ENCODE peak calls at places on chromosomes 6 and 20, in eight cellular contexts. One of them, this sample, is unnamed.

GRCh38 chr6:35359744-35360348 is 17.5 kb downstream of the PPARD start:
- DNase-seq in uterus: no peak
- DNase-seq in fibroblast of mammary gland: peak
- DNase-seq in GM12865: no peak
- DNase-seq in WTC11: no peak
- DNase-seq in AG04450: no peak
- DNase-seq in foreskin fibroblast: peak
- DNase-seq in upper lobe of left lung: no peak
- DNase-seq in this sample: no peak

GRCh38 chr20:38973546-38974120 is 11.5 kb downstream of the DHX35 start:
- DNase-seq in fibroblast of mammary gland: peak
- DNase-seq in foreskin fibroblast: peak
- DNase-seq in upper lobe of left lung: no peak
- DNase-seq in GM12865: no peak
- DNase-seq in AG04450: no peak
- DNase-seq in uterus: no peak
- DNase-seq in WTC11: no peak
- DNase-seq in this sample: no peak

GRCh38 chr6:72363844-72364740 is 257.8 kb upstream of the KCNQ5 start:
- DNase-seq in fibroblast of mammary gland: peak
- DNase-seq in upper lobe of left lung: no peak
- DNase-seq in AG04450: peak
- DNase-seq in GM12865: no peak
- DNase-seq in uterus: peak
- DNase-seq in foreskin fibroblast: peak
- DNase-seq in WTC11: no peak
- DNase-seq in this sample: no peak

GRCh38 chr20:2756056-2756611 is 44.3 kb downstream of the CPXM1 start:
- DNase-seq in foreskin fibroblast: peak
- DNase-seq in AG04450: peak
- DNase-seq in upper lobe of left lung: no peak
- DNase-seq in fibroblast of mammary gland: peak
- DNase-seq in WTC11: peak
- DNase-seq in GM12865: peak
- DNase-seq in uterus: no peak
- DNase-seq in this sample: peak

GRCh38 chr20:53818457-53819177 is 225.0 kb upstream of the ZNF217 start:
- DNase-seq in foreskin fibroblast: no peak
- DNase-seq in AG04450: no peak
- DNase-seq in upper lobe of left lung: no peak
- DNase-seq in fibroblast of mammary gland: no peak
- DNase-seq in uterus: no peak
- DNase-seq in GM12865: no peak
- DNase-seq in WTC11: no peak
- DNase-seq in this sample: no peak

GRCh38 chr6:133435065-133435728 is 194.0 kb downstream of the EYA4 start:
- DNase-seq in upper lobe of left lung: no peak
- DNase-seq in AG04450: no peak
- DNase-seq in uterus: no peak
- DNase-seq in foreskin fibroblast: no peak
- DNase-seq in fibroblast of mammary gland: no peak
- DNase-seq in GM12865: no peak
- DNase-seq in WTC11: no peak
- DNase-seq in this sample: no peak

GRCh38 chr20:38805958-38806854 is 709 bp downstream of the PPP1R16B start:
- DNase-seq in fibroblast of mammary gland: no peak
- DNase-seq in GM12865: peak
- DNase-seq in uterus: no peak
- DNase-seq in WTC11: peak
- DNase-seq in foreskin fibroblast: no peak
- DNase-seq in AG04450: no peak
- DNase-seq in upper lobe of left lung: peak
- DNase-seq in this sample: peak

GRCh38 chr6:25832307-25832662 is 433 bp upstream of the SLC17A1 start:
- DNase-seq in WTC11: no peak
- DNase-seq in foreskin fibroblast: no peak
- DNase-seq in AG04450: no peak
- DNase-seq in upper lobe of left lung: no peak
- DNase-seq in GM12865: no peak
- DNase-seq in fibroblast of mammary gland: no peak
- DNase-seq in uterus: no peak
- DNase-seq in this sample: no peak

GRCh38 chr6:42032366-42032765 is 18.0 kb upstream of the TAF8 start:
- DNase-seq in WTC11: no peak
- DNase-seq in uterus: no peak
- DNase-seq in foreskin fibroblast: no peak
- DNase-seq in GM12865: no peak
- DNase-seq in fibroblast of mammary gland: no peak
- DNase-seq in AG04450: no peak
- DNase-seq in upper lobe of left lung: peak
- DNase-seq in this sample: no peak

GRCh38 chr6:79463721-79464120 is 73.5 kb downstream of the LCA5 start:
- DNase-seq in upper lobe of left lung: no peak
- DNase-seq in foreskin fibroblast: no peak
- DNase-seq in uterus: no peak
- DNase-seq in fibroblast of mammary gland: no peak
- DNase-seq in WTC11: no peak
- DNase-seq in GM12865: no peak
- DNase-seq in AG04450: no peak
- DNase-seq in this sample: no peak

GRCh38 chr6:10556496-10557391 is 35.6 kb downstream of the GCNT2 start:
- DNase-seq in foreskin fibroblast: no peak
- DNase-seq in GM12865: no peak
- DNase-seq in WTC11: no peak
- DNase-seq in upper lobe of left lung: no peak
- DNase-seq in fibroblast of mammary gland: no peak
- DNase-seq in AG04450: no peak
- DNase-seq in uterus: no peak
- DNase-seq in this sample: no peak

GRCh38 chr6:129112591-129112990 is 229.7 kb downstream of the LAMA2 start:
- DNase-seq in uterus: no peak
- DNase-seq in GM12865: no peak
- DNase-seq in AG04450: no peak
- DNase-seq in WTC11: no peak
- DNase-seq in foreskin fibroblast: no peak
- DNase-seq in upper lobe of left lung: no peak
- DNase-seq in fibroblast of mammary gland: no peak
- DNase-seq in this sample: no peak

GRCh38 chr20:35871311-35871771 is 83.0 kb downstream of the SCAND1 start:
- DNase-seq in fibroblast of mammary gland: peak
- DNase-seq in WTC11: no peak
- DNase-seq in GM12865: no peak
- DNase-seq in upper lobe of left lung: no peak
- DNase-seq in uterus: peak
- DNase-seq in foreskin fibroblast: no peak
- DNase-seq in AG04450: no peak
- DNase-seq in this sample: no peak

GRCh38 chr20:35467339-35468224 is 12.2 kb downstream of the CEP250 start:
- DNase-seq in WTC11: no peak
- DNase-seq in fibroblast of mammary gland: peak
- DNase-seq in AG04450: no peak
- DNase-seq in foreskin fibroblast: peak
- DNase-seq in upper lobe of left lung: no peak
- DNase-seq in uterus: peak
- DNase-seq in GM12865: no peak
- DNase-seq in this sample: no peak

GRCh38 chr6:157551041-157551832 is 170.2 kb downstream of the ZDHHC14 start:
- DNase-seq in foreskin fibroblast: no peak
- DNase-seq in upper lobe of left lung: no peak
- DNase-seq in AG04450: no peak
- DNase-seq in fibroblast of mammary gland: no peak
- DNase-seq in WTC11: no peak
- DNase-seq in uterus: no peak
- DNase-seq in GM12865: no peak
- DNase-seq in this sample: no peak

GRCh38 chr6:22642254-22642653 is 72.9 kb downstream of the HDGFL1 start:
- DNase-seq in WTC11: no peak
- DNase-seq in uterus: no peak
- DNase-seq in foreskin fibroblast: peak
- DNase-seq in upper lobe of left lung: no peak
- DNase-seq in fibroblast of mammary gland: no peak
- DNase-seq in AG04450: no peak
- DNase-seq in GM12865: no peak
- DNase-seq in this sample: no peak

GRCh38 chr6:14026831-14027539 is 90.6 kb upstream of the CD83 start:
- DNase-seq in uterus: no peak
- DNase-seq in WTC11: no peak
- DNase-seq in foreskin fibroblast: no peak
- DNase-seq in GM12865: no peak
- DNase-seq in upper lobe of left lung: no peak
- DNase-seq in fibroblast of mammary gland: peak
- DNase-seq in AG04450: no peak
- DNase-seq in this sample: no peak

GRCh38 chr6:95866732-95867131 is 149.0 kb upstream of the FUT9 start:
- DNase-seq in GM12865: peak
- DNase-seq in foreskin fibroblast: no peak
- DNase-seq in AG04450: no peak
- DNase-seq in WTC11: peak
- DNase-seq in upper lobe of left lung: no peak
- DNase-seq in fibroblast of mammary gland: peak
- DNase-seq in uterus: no peak
- DNase-seq in this sample: peak

GRCh38 chr6:29976588-29977424 is 34.5 kb downstream of the HLA-A start:
- DNase-seq in uterus: peak
- DNase-seq in foreskin fibroblast: peak
- DNase-seq in AG04450: no peak
- DNase-seq in fibroblast of mammary gland: peak
- DNase-seq in WTC11: peak
- DNase-seq in GM12865: peak
- DNase-seq in upper lobe of left lung: peak
- DNase-seq in this sample: peak

GRCh38 chr20:15162061-15162740 is 824.8 kb upstream of the FLRT3 start:
- DNase-seq in fibroblast of mammary gland: no peak
- DNase-seq in foreskin fibroblast: no peak
- DNase-seq in GM12865: peak
- DNase-seq in WTC11: no peak
- DNase-seq in upper lobe of left lung: no peak
- DNase-seq in uterus: no peak
- DNase-seq in AG04450: no peak
- DNase-seq in this sample: peak

GRCh38 chr6:31689249-31690110 is 8.6 kb upstream of the LY6G5C start:
- DNase-seq in GM12865: no peak
- DNase-seq in foreskin fibroblast: no peak
- DNase-seq in fibroblast of mammary gland: no peak
- DNase-seq in uterus: no peak
- DNase-seq in WTC11: peak
- DNase-seq in AG04450: no peak
- DNase-seq in upper lobe of left lung: no peak
- DNase-seq in this sample: no peak
- TF ChIP-seq CTCF in GM12865: peak
- TF ChIP-seq CTCF in foreskin fibroblast: peak
- TF ChIP-seq CTCF in fibroblast of mammary gland: peak
- TF ChIP-seq CTCF in uterus: no peak
- TF ChIP-seq CTCF in WTC11: no peak
- TF ChIP-seq CTCF in AG04450: peak
- TF ChIP-seq CTCF in upper lobe of left lung: no peak
- TF ChIP-seq CTCF in this sample: peak

GRCh38 chr6:166058064-166058739 is 109.4 kb downstream of the TBXT start:
- DNase-seq in upper lobe of left lung: no peak
- DNase-seq in foreskin fibroblast: no peak
- DNase-seq in WTC11: no peak
- DNase-seq in GM12865: no peak
- DNase-seq in uterus: peak
- DNase-seq in AG04450: peak
- DNase-seq in fibroblast of mammary gland: peak
- DNase-seq in this sample: no peak
- TF ChIP-seq CTCF in upper lobe of left lung: no peak
- TF ChIP-seq CTCF in foreskin fibroblast: no peak
- TF ChIP-seq CTCF in WTC11: no peak
- TF ChIP-seq CTCF in GM12865: no peak
- TF ChIP-seq CTCF in uterus: no peak
- TF ChIP-seq CTCF in AG04450: no peak
- TF ChIP-seq CTCF in fibroblast of mammary gland: no peak
- TF ChIP-seq CTCF in this sample: no peak

DNA sequence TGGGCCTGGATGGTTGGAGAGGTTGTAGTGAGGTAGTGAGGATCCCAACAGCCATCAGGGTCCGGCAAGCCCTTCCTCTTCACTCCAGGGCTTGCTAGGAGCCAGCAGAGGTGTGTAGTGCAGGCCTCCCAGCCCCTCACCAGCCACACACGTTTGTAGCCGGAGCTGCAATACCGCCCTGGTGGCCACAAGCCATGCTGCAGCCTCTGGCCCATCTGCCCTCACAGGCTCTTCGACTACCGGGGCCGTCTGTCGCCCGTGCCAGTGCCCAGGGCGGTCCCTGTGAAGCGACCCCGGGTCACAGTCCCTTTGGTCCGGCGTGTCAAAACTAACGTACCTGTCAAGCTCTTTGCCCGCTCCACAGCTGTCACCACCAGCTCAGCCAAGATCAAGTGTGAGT is 36.4 kb downstream of the EIF2S2 start:
- DNase-seq in uterus: no peak
- DNase-seq in GM12865: no peak
- DNase-seq in WTC11: peak
- DNase-seq in upper lobe of left lung: peak
- DNase-seq in fibroblast of mammary gland: no peak
- DNase-seq in foreskin fibroblast: no peak
- DNase-seq in AG04450: no peak
- DNase-seq in this sample: no peak
- TF ChIP-seq CTCF in uterus: no peak
- TF ChIP-seq CTCF in GM12865: peak
- TF ChIP-seq CTCF in WTC11: no peak
- TF ChIP-seq CTCF in upper lobe of left lung: no peak
- TF ChIP-seq CTCF in fibroblast of mammary gland: no peak
- TF ChIP-seq CTCF in foreskin fibroblast: no peak
- TF ChIP-seq CTCF in AG04450: peak
- TF ChIP-seq CTCF in this sample: no peak

GRCh38 chr6:34074064-34074739 is 71.7 kb downstream of the GRM4 start:
- DNase-seq in AG04450: no peak
- DNase-seq in fibroblast of mammary gland: no peak
- DNase-seq in GM12865: no peak
- DNase-seq in upper lobe of left lung: no peak
- DNase-seq in foreskin fibroblast: no peak
- DNase-seq in uterus: no peak
- DNase-seq in WTC11: no peak
- DNase-seq in this sample: no peak
- TF ChIP-seq CTCF in AG04450: no peak
- TF ChIP-seq CTCF in fibroblast of mammary gland: no peak
- TF ChIP-seq CTCF in GM12865: no peak
- TF ChIP-seq CTCF in upper lobe of left lung: no peak
- TF ChIP-seq CTCF in foreskin fibroblast: no peak
- TF ChIP-seq CTCF in uterus: no peak
- TF ChIP-seq CTCF in WTC11: no peak
- TF ChIP-seq CTCF in this sample: no peak

DNA sequence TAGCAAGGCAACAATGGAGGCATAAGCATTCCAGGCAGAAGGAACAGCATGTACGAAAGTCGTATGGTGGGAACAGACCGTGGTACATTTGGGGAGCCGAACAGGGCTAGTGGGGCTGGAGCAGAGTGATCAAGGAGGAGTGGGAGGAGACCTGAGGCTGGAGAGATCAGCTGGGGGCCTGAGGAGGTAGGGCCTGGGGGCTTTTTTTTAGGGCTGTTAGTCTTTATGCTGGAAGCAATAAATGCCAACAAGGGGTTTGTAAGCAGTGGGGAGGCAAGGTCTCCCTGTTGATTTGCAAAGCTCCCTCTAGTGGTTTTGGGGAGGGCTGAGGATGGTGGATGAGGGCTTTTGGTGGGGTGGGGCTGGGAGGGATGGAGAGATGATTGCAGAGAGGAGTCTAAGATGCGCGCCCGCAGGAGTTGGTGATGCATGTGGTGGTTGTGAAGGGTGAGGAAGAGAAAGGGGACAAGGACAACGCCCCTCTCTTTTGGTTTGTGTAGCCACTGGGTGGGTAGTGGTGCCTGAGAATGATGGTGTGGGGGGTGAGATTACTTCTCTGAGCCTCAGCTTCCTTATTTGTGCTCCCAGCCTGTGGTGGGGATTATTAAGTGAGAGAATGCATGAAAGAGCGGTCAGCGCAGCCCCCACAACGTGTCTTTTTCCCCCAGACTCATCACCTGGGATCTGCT is 74.1 kb upstream of the TOX2 start:
- DNase-seq in foreskin fibroblast: no peak
- DNase-seq in fibroblast of mammary gland: peak
- DNase-seq in WTC11: peak
- DNase-seq in upper lobe of left lung: no peak
- DNase-seq in GM12865: peak
- DNase-seq in AG04450: no peak
- DNase-seq in uterus: no peak
- DNase-seq in this sample: peak
- TF ChIP-seq CTCF in foreskin fibroblast: peak
- TF ChIP-seq CTCF in fibroblast of mammary gland: peak
- TF ChIP-seq CTCF in WTC11: no peak
- TF ChIP-seq CTCF in upper lobe of left lung: no peak
- TF ChIP-seq CTCF in GM12865: peak
- TF ChIP-seq CTCF in AG04450: peak
- TF ChIP-seq CTCF in uterus: no peak
- TF ChIP-seq CTCF in this sample: peak